ENCODE peak calls at places on chromosomes 12 and 14, in nine cellular contexts. Z is heart left ventricle, C is GM06990, J is tibial artery, S is body of pancreas, A is brain microvascular endothelial cell, P is A673, V is BJ, U is lung. B is an unnamed sample. For H3K27me3, the result is how much of the 10 kb centered on the place peaks cover.

GRCh38 chr14:96582641-96582980 is 80.4 kb downstream of the PAPOLA start:
- DNase-seq in Z (no peak), C (no peak), J (no peak), S (no peak), A (no peak), P (no peak), V (no peak), U (no peak), B (no peak)

GRCh38 chr12:119204716-119205285 is 26.1 kb downstream of the HSPB8 start:
- DNase-seq in Z (peak), C (no peak), J (no peak), S (no peak), A (no peak), P (no peak), V (no peak), U (no peak), B (no peak)

GRCh38 chr12:124744659-124745467 is 118.8 kb downstream of the SCARB1 start:
- DNase-seq in Z (no peak), C (peak), J (no peak), S (no peak), A (no peak), P (peak), V (no peak), U (no peak), B (no peak)

GRCh38 chr14:104315169-104315568 is 176.8 kb downstream of the KIF26A start:
- DNase-seq in Z (no peak), C (no peak), J (peak), S (peak), A (no peak), P (no peak), V (no peak), U (no peak), B (no peak)

GRCh38 chr12:48192861-48193260 is 9.4 kb downstream of the CCDC184 start:
- DNase-seq in Z (no peak), C (no peak), J (no peak), S (no peak), A (no peak), P (no peak), V (no peak), U (no peak), B (no peak)

GRCh38 chr12:46516933-46517578 is 144.5 kb upstream of the SLC38A2 start:
- DNase-seq in Z (no peak), C (peak), J (no peak), S (no peak), A (no peak), P (no peak), V (no peak), U (no peak), B (no peak)

GRCh38 chr12:1591029-1591428 is 3.4 kb downstream of the FBXL14 start:
- DNase-seq in Z (no peak), C (no peak), J (no peak), S (no peak), A (no peak), P (no peak), V (no peak), U (no peak), B (no peak)

GRCh38 chr12:19546027-19546426 is 106.7 kb downstream of the AEBP2 start:
- DNase-seq in Z (no peak), C (no peak), J (peak), S (peak), A (no peak), P (no peak), V (no peak), U (no peak), B (no peak)

GRCh38 chr12:56644654-56645053 is 1.1 kb downstream of the ATP5F1B start:
- DNase-seq in Z (no peak), C (no peak), J (no peak), S (no peak), A (no peak), P (no peak), V (no peak), U (no peak), B (no peak)

GRCh38 chr14:85539510-85539909 is 9.6 kb downstream of the FLRT2 start:
- DNase-seq in Z (no peak), C (no peak), J (no peak), S (no peak), A (no peak), P (no peak), V (no peak), U (no peak), B (no peak)

GRCh38 chr14:68549966-68550705 is 242.7 kb downstream of the ZFP36L1 start:
- DNase-seq in Z (no peak), C (no peak), J (no peak), S (no peak), A (no peak), P (peak), V (no peak), U (no peak), B (no peak)

GRCh38 chr12:120290541-120291312 is 976 bp downstream of the RNU4-2 start:
- DNase-seq in Z (no peak), C (no peak), J (peak), S (peak), A (no peak), P (no peak), V (no peak), U (peak), B (no peak)

GRCh38 chr12:26112703-26113147 is 12.1 kb downstream of the BHLHE41 start:
- DNase-seq in Z (no peak), C (no peak), J (no peak), S (no peak), A (no peak), P (peak), V (no peak), U (no peak), B (no peak)

GRCh38 chr14:33516898-33517436 is 433.9 kb downstream of the EGLN3 start:
- DNase-seq in Z (no peak), C (no peak), J (no peak), S (no peak), A (no peak), P (peak), V (no peak), U (no peak), B (no peak)

GRCh38 chr14:69693145-69693544 is 73.8 kb upstream of the SRSF5 start:
- DNase-seq in Z (no peak), C (peak), J (no peak), S (peak), A (no peak), P (no peak), V (no peak), U (no peak), B (no peak)

GRCh38 chr14:64800000-64800399 is 79.7 kb downstream of the SPTB start:
- DNase-seq in Z (peak), C (no peak), J (no peak), S (peak), A (peak), P (peak), V (no peak), U (peak), B (no peak)

GRCh38 chr14:40221428-40221827 is 789.2 kb upstream of the FBXO33 start:
- DNase-seq in Z (no peak), C (no peak), J (no peak), S (no peak), A (no peak), P (no peak), V (no peak), U (no peak), B (no peak)

GRCh38 chr14:51520087-51520486 is 131.6 kb upstream of the FRMD6 start:
- DNase-seq in Z (no peak), C (no peak), J (no peak), S (no peak), A (no peak), P (no peak), V (no peak), U (no peak), B (no peak)

GRCh38 chr14:93280743-93281142 is 52.1 kb downstream of the BTBD7 start:
- DNase-seq in Z (no peak), C (no peak), J (no peak), S (no peak), A (no peak), P (no peak), V (no peak), U (no peak), B (no peak)

GRCh38 chr12:53860426-53861223 is 78.0 kb upstream of the HOXC13 start:
- DNase-seq in Z (no peak), C (no peak), J (no peak), S (no peak), A (no peak), P (no peak), V (no peak), U (no peak), B (no peak)

GRCh38 chr12:125143491-125143890 is 78.3 kb downstream of the AACS start:
- DNase-seq in Z (peak), C (no peak), J (no peak), S (no peak), A (peak), P (peak), V (no peak), U (no peak), B (no peak)

GRCh38 chr12:15789215-15790171 is at the start of gene EPS8:
- DNase-seq in Z (peak), C (peak), J (peak), S (peak), A (peak), P (peak), V (no peak), U (peak), B (peak)

GRCh38 chr12:112656141-112656540 is 135.4 kb upstream of the RPH3A start:
- DNase-seq in Z (no peak), C (no peak), J (no peak), S (no peak), A (no peak), P (no peak), V (no peak), U (no peak), B (no peak)

GRCh38 chr14:96962337-96962736 is 165.2 kb downstream of the VRK1 start:
- DNase-seq in Z (no peak), C (no peak), J (no peak), S (no peak), A (no peak), P (no peak), V (no peak), U (no peak), B (no peak)

GRCh38 chr12:104057771-104058197 is 6.5 kb upstream of the HCFC2 start:
- DNase-seq in Z (no peak), C (no peak), J (no peak), S (no peak), A (no peak), P (peak), V (no peak), U (no peak), B (no peak)

GRCh38 chr14:52413729-52414453 is 99.8 kb downstream of the PTGER2 start:
- DNase-seq in Z (no peak), C (peak), J (no peak), S (no peak), A (no peak), P (no peak), V (peak), U (no peak), B (no peak)

GRCh38 chr14:91889477-91890211 is 22.3 kb upstream of the TC2N start:
- DNase-seq in Z (peak), C (no peak), J (no peak), S (peak), A (no peak), P (no peak), V (no peak), U (no peak), B (no peak)

GRCh38 chr12:130948751-130949150 is 5.0 kb upstream of the ADGRD1 start:
- DNase-seq in Z (no peak), C (no peak), J (no peak), S (no peak), A (no peak), P (no peak), V (no peak), U (no peak), B (no peak)

GRCh38 chr14:35499180-35499579 is 34.8 kb upstream of the INSM2 start:
- DNase-seq in Z (no peak), C (no peak), J (no peak), S (no peak), A (no peak), P (no peak), V (no peak), U (no peak), B (no peak)

DNA sequence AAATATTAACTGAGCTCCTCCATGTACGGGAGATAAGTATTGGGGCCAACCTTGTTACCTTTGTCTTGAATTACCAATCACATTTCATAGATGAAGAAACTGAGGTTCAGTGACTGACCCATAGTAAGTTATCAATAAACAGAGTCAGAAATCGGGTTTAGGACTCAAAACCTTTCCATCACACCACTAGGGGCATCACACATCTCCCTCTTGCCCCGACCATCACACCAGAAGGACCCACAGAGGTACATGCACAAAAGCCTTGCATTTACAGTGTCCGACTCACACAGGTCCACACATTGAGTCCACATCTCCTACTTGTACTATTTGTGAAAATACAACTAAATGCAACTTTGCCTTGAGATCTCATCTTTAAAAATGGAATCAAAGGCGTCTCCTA is 29.4 kb downstream of the KCNA5 start:
- DNase-seq in Z (no peak), C (no peak), J (no peak), S (no peak), A (no peak), P (no peak), V (no peak), U (no peak), B (no peak)
- TF ChIP-seq CTCF in Z (no peak), C (peak), J (no peak), S (no peak), A (peak), P (no peak), V (no peak), U (no peak), B (peak)

GRCh38 chr14:79090781-79091180 is 920.6 kb downstream of the NRXN3 start:
- DNase-seq in Z (no peak), C (no peak), J (no peak), S (no peak), A (no peak), P (no peak), V (no peak), U (no peak), B (no peak)
- H3K27me3 ChIP-seq in Z (under half), C (under half), J (under half), S (under half), A (under half), P (under half), V (under half), U (under half), B (under half)

GRCh38 chr14:106094654-106095189 is 568.3 kb downstream of the TMEM121 start:
- DNase-seq in Z (no peak), C (no peak), J (no peak), S (peak), A (no peak), P (peak), V (no peak), U (no peak), B (no peak)
- TF ChIP-seq CTCF in Z (no peak), C (no peak), J (no peak), S (peak), A (no peak), P (peak), V (peak), U (no peak), B (no peak)

GRCh38 chr14:74248036-74248435 is 8.8 kb downstream of the VSX2 start:
- DNase-seq in Z (no peak), C (no peak), J (no peak), S (no peak), A (no peak), P (no peak), V (no peak), U (no peak), B (no peak)
- H3K27me3 ChIP-seq in Z (under half), C (under half), J (under half), S (under half), A (under half), P (under half), V (under half), U (under half), B (under half)

GRCh38 chr12:50276912-50277671 is 6.2 kb downstream of the LIMA1 start:
- DNase-seq in Z (no peak), C (no peak), J (no peak), S (no peak), A (no peak), P (no peak), V (no peak), U (no peak), B (no peak)
- TF ChIP-seq CTCF in Z (no peak), C (no peak), J (no peak), S (no peak), A (no peak), P (no peak), V (no peak), U (no peak), B (no peak)